ENCODE peak calls at places on chromosomes 5 and 9, in ten cellular contexts. K is tibial nerve, M is IMR-90, O is A549, E is vagina, D is H54, T is sigmoid colon, P is right lobe of liver, Q is erythroblast, G is HCT116. C is an unnamed sample.

GRCh38 chr5:174323878-174324281 is 278.4 kb downstream of the NSG2 start:
- DNase-seq in K (no peak), M (peak), O (peak), E (no peak), D (peak), T (no peak), P (no peak), Q (peak), G (peak), C (no peak)

GRCh38 chr5:124139995-124140394 is 606.4 kb downstream of the ZNF608 start:
- DNase-seq in K (no peak), M (no peak), O (no peak), E (no peak), D (no peak), T (no peak), P (no peak), Q (no peak), G (no peak), C (no peak)

GRCh38 chr5:175603987-175604739 is 53.7 kb upstream of the HRH2 start:
- DNase-seq in K (no peak), M (no peak), O (no peak), E (no peak), D (no peak), T (no peak), P (no peak), Q (no peak), G (no peak), C (no peak)

GRCh38 chr9:134778841-134779411 is 101.7 kb upstream of the FCN2 start:
- DNase-seq in K (peak), M (peak), O (peak), E (no peak), D (peak), T (peak), P (peak), Q (peak), G (peak), C (peak)

GRCh38 chr9:96487949-96488348 is 38.0 kb downstream of the HABP4 start:
- DNase-seq in K (no peak), M (no peak), O (no peak), E (no peak), D (no peak), T (no peak), P (peak), Q (no peak), G (no peak), C (no peak)

GRCh38 chr5:157343842-157344790 is 78.2 kb downstream of the CYFIP2 start:
- DNase-seq in K (no peak), M (no peak), O (no peak), E (no peak), D (no peak), T (no peak), P (no peak), Q (no peak), G (no peak), C (no peak)

GRCh38 chr5:175448276-175448675 is 4.3 kb upstream of the DRD1 start:
- DNase-seq in K (no peak), M (no peak), O (no peak), E (no peak), D (no peak), T (no peak), P (no peak), Q (no peak), G (no peak), C (no peak)

GRCh38 chr5:78537821-78538220 is 110.8 kb downstream of the LHFPL2 start:
- DNase-seq in K (no peak), M (peak), O (peak), E (no peak), D (no peak), T (peak), P (no peak), Q (peak), G (no peak), C (no peak)

GRCh38 chr9:36854034-36854433 is 180.0 kb downstream of the PAX5 start:
- DNase-seq in K (no peak), M (no peak), O (no peak), E (no peak), D (no peak), T (no peak), P (no peak), Q (no peak), G (no peak), C (no peak)

GRCh38 chr5:151018846-151019245 is 1.5 kb upstream of the GPX3 start:
- DNase-seq in K (no peak), M (no peak), O (no peak), E (no peak), D (no peak), T (no peak), P (no peak), Q (no peak), G (no peak), C (no peak)

GRCh38 chr5:110562189-110562588 is 164.3 kb downstream of the TMEM232 start:
- DNase-seq in K (no peak), M (no peak), O (no peak), E (no peak), D (no peak), T (no peak), P (no peak), Q (no peak), G (no peak), C (no peak)

GRCh38 chr5:113038714-113039113 is 62.1 kb downstream of the DCP2 start:
- DNase-seq in K (no peak), M (peak), O (no peak), E (no peak), D (peak), T (no peak), P (no peak), Q (no peak), G (peak), C (no peak)

GRCh38 chr5:160269017-160269416 is 39.7 kb downstream of the FABP6 start:
- DNase-seq in K (peak), M (peak), O (no peak), E (no peak), D (peak), T (peak), P (peak), Q (peak), G (no peak), C (peak)

GRCh38 chr5:100550531-100551036 is 15.4 kb downstream of the FAM174A start:
- DNase-seq in K (no peak), M (peak), O (no peak), E (no peak), D (no peak), T (no peak), P (no peak), Q (no peak), G (no peak), C (no peak)

GRCh38 chr9:87683751-87684626 is 41.9 kb upstream of the CTSL start:
- DNase-seq in K (no peak), M (no peak), O (no peak), E (no peak), D (no peak), T (no peak), P (no peak), Q (no peak), G (no peak), C (no peak)

GRCh38 chr5:79008362-79008761 is 23.3 kb upstream of the ARSB start:
- DNase-seq in K (no peak), M (no peak), O (no peak), E (no peak), D (no peak), T (no peak), P (no peak), Q (no peak), G (no peak), C (no peak)

GRCh38 chr5:152549709-152550108 is 144.6 kb upstream of the NMUR2 start:
- DNase-seq in K (no peak), M (no peak), O (no peak), E (no peak), D (no peak), T (no peak), P (no peak), Q (no peak), G (no peak), C (no peak)

GRCh38 chr5:71836084-71836483 is 117.0 kb downstream of the CARTPT start:
- DNase-seq in K (no peak), M (peak), O (peak), E (no peak), D (no peak), T (no peak), P (no peak), Q (no peak), G (no peak), C (no peak)

GRCh38 chr9:12738296-12738695 is 36.5 kb upstream of the LURAP1L start:
- DNase-seq in K (no peak), M (no peak), O (no peak), E (no peak), D (no peak), T (no peak), P (no peak), Q (no peak), G (no peak), C (no peak)

GRCh38 chr9:72947987-72948465 is 4.8 kb downstream of the ALDH1A1 start:
- DNase-seq in K (no peak), M (no peak), O (peak), E (no peak), D (no peak), T (no peak), P (no peak), Q (no peak), G (no peak), C (no peak)

GRCh38 chr5:68965926-68966325 is 127.9 kb upstream of the SLC30A5 start:
- DNase-seq in K (no peak), M (no peak), O (no peak), E (no peak), D (no peak), T (no peak), P (no peak), Q (no peak), G (no peak), C (no peak)

GRCh38 chr5:122062205-122062604 is 15.9 kb downstream of the LOX start:
- DNase-seq in K (no peak), M (no peak), O (no peak), E (no peak), D (no peak), T (no peak), P (no peak), Q (no peak), G (no peak), C (no peak)

GRCh38 chr9:129895376-129896268 is 60.4 kb downstream of the USP20 start:
- DNase-seq in K (no peak), M (no peak), O (no peak), E (no peak), D (no peak), T (no peak), P (no peak), Q (peak), G (no peak), C (no peak)

GRCh38 chr5:160133918-160134304 is 14.7 kb upstream of the PWWP2A start:
- DNase-seq in K (no peak), M (no peak), O (no peak), E (no peak), D (no peak), T (no peak), P (no peak), Q (no peak), G (no peak), C (no peak)

GRCh38 chr9:78383130-78383529 is 86.2 kb downstream of the PSAT1 start:
- DNase-seq in K (no peak), M (peak), O (peak), E (no peak), D (no peak), T (no peak), P (no peak), Q (peak), G (no peak), C (no peak)

GRCh38 chr5:142800776-142801494 is 30.8 kb downstream of the ARHGAP26 start:
- DNase-seq in K (no peak), M (no peak), O (no peak), E (no peak), D (no peak), T (no peak), P (no peak), Q (no peak), G (no peak), C (no peak)

GRCh38 chr5:83368835-83369234 is 102.7 kb upstream of the VCAN start:
- DNase-seq in K (no peak), M (no peak), O (no peak), E (no peak), D (no peak), T (no peak), P (no peak), Q (no peak), G (no peak), C (no peak)

GRCh38 chr9:31389075-31389474 is 995.4 kb upstream of the ACO1 start:
- DNase-seq in K (no peak), M (no peak), O (no peak), E (no peak), D (no peak), T (no peak), P (no peak), Q (no peak), G (no peak), C (no peak)

GRCh38 chr5:22896155-22896554 is 43.0 kb upstream of the CDH12 start:
- DNase-seq in K (no peak), M (no peak), O (no peak), E (no peak), D (no peak), T (no peak), P (no peak), Q (no peak), G (no peak), C (no peak)

GRCh38 chr9:130665029-130665430 is 636 bp downstream of the PRDM12 start:
- DNase-seq in K (no peak), M (no peak), O (no peak), E (no peak), D (no peak), T (no peak), P (no peak), Q (no peak), G (no peak), C (no peak)

GRCh38 chr5:42620579-42621216 is 135.9 kb upstream of the CCDC152 start:
- DNase-seq in K (no peak), M (no peak), O (no peak), E (no peak), D (no peak), T (no peak), P (no peak), Q (no peak), G (no peak), C (no peak)

GRCh38 chr5:93359296-93359957 is 221.6 kb downstream of the NR2F1-AS1 start:
- DNase-seq in K (no peak), M (peak), O (peak), E (no peak), D (peak), T (no peak), P (no peak), Q (no peak), G (peak), C (no peak)

GRCh38 chr5:163867324-163867723 is 361.9 kb downstream of the MAT2B start:
- DNase-seq in K (no peak), M (peak), O (no peak), E (no peak), D (no peak), T (no peak), P (no peak), Q (no peak), G (no peak), C (no peak)

GRCh38 chr9:72362680-72363139 is 2.3 kb downstream of the ZFAND5 start:
- DNase-seq in K (peak), M (peak), O (peak), E (no peak), D (no peak), T (peak), P (peak), Q (peak), G (no peak), C (peak)

GRCh38 chr9:99299214-99300102 is 77.4 kb downstream of the SEC61B start:
- DNase-seq in K (no peak), M (peak), O (peak), E (no peak), D (peak), T (no peak), P (no peak), Q (no peak), G (no peak), C (no peak)

GRCh38 chr5:150061538-150061995 is 24.8 kb downstream of the CSF1R start:
- DNase-seq in K (no peak), M (no peak), O (no peak), E (no peak), D (no peak), T (peak), P (no peak), Q (no peak), G (no peak), C (no peak)

GRCh38 chr5:121503111-121503840 is 348.4 kb upstream of the FTMT start:
- DNase-seq in K (peak), M (no peak), O (peak), E (no peak), D (no peak), T (no peak), P (peak), Q (peak), G (peak), C (no peak)

GRCh38 chr5:68459093-68459492 is 243.5 kb downstream of the PIK3R1 start:
- DNase-seq in K (no peak), M (no peak), O (no peak), E (no peak), D (no peak), T (no peak), P (no peak), Q (no peak), G (no peak), C (no peak)

GRCh38 chr5:38878391-38879090 is 32.7 kb downstream of the OSMR start:
- DNase-seq in K (no peak), M (peak), O (no peak), E (no peak), D (no peak), T (no peak), P (no peak), Q (no peak), G (no peak), C (no peak)

GRCh38 chr5:5089895-5090649 is 50.1 kb upstream of the ADAMTS16 start:
- DNase-seq in K (no peak), M (no peak), O (no peak), E (no peak), D (no peak), T (no peak), P (no peak), Q (no peak), G (no peak), C (no peak)
- TF ChIP-seq POLR2A in K (no peak), M (no peak), O (no peak), E (no peak), D (no peak), T (no peak), P (no peak), Q (no peak), G (no peak), C (no peak)

DNA sequence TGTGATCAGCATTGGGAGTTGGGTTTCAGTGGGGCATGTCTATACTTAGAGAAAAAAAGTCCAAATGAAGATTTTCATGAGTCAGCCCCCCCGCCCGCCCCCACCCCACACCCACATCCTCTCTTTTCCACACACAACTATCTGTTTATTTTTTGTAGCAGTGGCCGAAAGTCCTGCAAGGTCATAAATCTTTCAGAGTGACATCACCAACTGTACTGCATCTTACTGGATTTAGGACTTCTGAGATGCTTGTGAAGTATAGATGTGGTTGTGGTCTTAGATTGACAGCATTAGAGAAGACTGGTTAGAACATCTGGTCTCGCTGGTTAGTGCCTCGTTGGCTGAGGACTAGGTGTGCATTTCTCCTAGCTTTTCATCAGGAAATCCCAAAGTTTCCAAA is 7.3 kb upstream of the ROPN1L start:
- DNase-seq in K (no peak), M (peak), O (no peak), E (no peak), D (no peak), T (no peak), P (no peak), Q (no peak), G (no peak), C (no peak)
- TF ChIP-seq POLR2A in K (no peak), M (no peak), O (no peak), E (no peak), D (no peak), T (no peak), P (no peak), Q (no peak), G (no peak), C (no peak)

GRCh38 chr5:112025729-112026128 is 268.7 kb upstream of the NREP start:
- DNase-seq in K (no peak), M (no peak), O (no peak), E (no peak), D (no peak), T (no peak), P (no peak), Q (no peak), G (no peak), C (no peak)

GRCh38 chr5:112023766-112024165 is 266.8 kb upstream of the NREP start:
- DNase-seq in K (no peak), M (no peak), O (no peak), E (no peak), D (no peak), T (no peak), P (no peak), Q (no peak), G (no peak), C (no peak)

GRCh38 chr5:112018846-112019245 is 261.9 kb upstream of the NREP start:
- DNase-seq in K (no peak), M (no peak), O (no peak), E (no peak), D (no peak), T (no peak), P (no peak), Q (no peak), G (no peak), C (no peak)

GRCh38 chr5:112024769-112025168 is 267.8 kb upstream of the NREP start:
- DNase-seq in K (no peak), M (peak), O (no peak), E (no peak), D (no peak), T (no peak), P (no peak), Q (no peak), G (no peak), C (no peak)
- TF ChIP-seq POLR2A in K (no peak), M (no peak), O (no peak), E (no peak), D (no peak), T (no peak), P (no peak), Q (no peak), G (no peak), C (no peak)

DNA sequence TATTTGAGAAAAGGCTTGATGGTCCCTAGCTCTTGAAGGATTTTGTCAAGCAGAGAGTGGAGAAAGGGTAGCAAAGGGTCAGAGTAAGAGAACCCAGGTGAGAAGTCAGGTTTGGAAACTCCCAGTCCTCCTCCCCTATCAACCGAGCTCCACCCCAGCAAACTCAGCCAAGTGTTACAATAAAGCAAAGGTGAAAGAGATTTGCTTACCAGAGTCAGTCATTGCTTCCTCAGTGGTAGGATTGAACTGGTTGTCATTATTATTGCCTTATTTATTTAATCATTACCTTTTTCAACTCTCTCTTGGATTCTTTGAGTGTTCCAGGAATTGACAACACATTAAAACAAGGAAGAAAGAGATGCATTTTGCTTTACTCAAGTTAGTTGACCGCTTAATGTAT is 80.5 kb downstream of the RFK start:
- DNase-seq in K (no peak), M (no peak), O (no peak), E (no peak), D (no peak), T (no peak), P (no peak), Q (no peak), G (no peak), C (no peak)
- TF ChIP-seq POLR2A in K (no peak), M (no peak), O (no peak), E (no peak), D (no peak), T (no peak), P (no peak), Q (no peak), G (no peak), C (no peak)

GRCh38 chr5:421287-421880 is 21.6 kb upstream of the EXOC3 start:
- DNase-seq in K (no peak), M (no peak), O (no peak), E (no peak), D (no peak), T (peak), P (no peak), Q (no peak), G (no peak), C (no peak)

GRCh38 chr5:420632-421286 is 22.2 kb upstream of the EXOC3 start:
- DNase-seq in K (no peak), M (no peak), O (no peak), E (no peak), D (no peak), T (peak), P (no peak), Q (no peak), G (no peak), C (no peak)

GRCh38 chr5:422323-423232 is 20.4 kb upstream of the EXOC3 start:
- DNase-seq in K (no peak), M (no peak), O (no peak), E (no peak), D (no peak), T (peak), P (no peak), Q (no peak), G (no peak), C (peak)

GRCh38 chr5:423233-423565 is 19.8 kb upstream of the EXOC3 start:
- DNase-seq in K (no peak), M (no peak), O (no peak), E (no peak), D (no peak), T (peak), P (no peak), Q (no peak), G (no peak), C (no peak)

DNA sequence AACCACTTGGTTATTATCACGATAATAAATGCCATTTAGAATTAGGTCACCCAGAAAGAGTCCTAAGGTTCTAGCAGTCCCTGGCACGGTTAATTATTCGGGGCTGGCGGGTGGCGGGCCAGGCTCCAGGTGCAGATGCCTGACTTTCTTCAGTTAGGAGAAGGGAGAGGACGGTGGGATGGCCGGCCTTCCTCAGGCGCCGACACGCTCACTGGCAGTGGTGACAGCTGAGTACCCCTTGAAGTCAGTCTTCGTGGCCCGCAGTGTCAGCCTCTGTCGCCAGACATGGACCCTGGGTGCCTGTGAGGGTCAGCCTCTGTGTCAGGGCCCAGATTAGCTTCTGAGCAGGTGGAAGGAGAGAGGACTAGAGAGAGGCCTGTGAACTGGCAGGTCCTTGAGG is 21.1 kb upstream of the EXOC3 start:
- DNase-seq in K (no peak), M (no peak), O (no peak), E (no peak), D (no peak), T (peak), P (no peak), Q (no peak), G (no peak), C (no peak)
- TF ChIP-seq POLR2A in K (no peak), M (no peak), O (no peak), E (no peak), D (no peak), T (no peak), P (no peak), Q (no peak), G (no peak), C (no peak)

GRCh38 chr5:136080483-136081180 is 51.8 kb downstream of the TGFBI start:
- DNase-seq in K (peak), M (peak), O (peak), E (no peak), D (peak), T (peak), P (peak), Q (peak), G (peak), C (peak)
- TF ChIP-seq POLR2A in K (peak), M (peak), O (peak), E (peak), D (peak), T (peak), P (peak), Q (no peak), G (no peak), C (peak)